ENCODE peak calls at places on chromosomes 7 and 10, in eight cellular contexts. A is brain microvascular endothelial cell, P is sigmoid colon, X is IMR-90, L is HCT116, N is hepatocyte, C is neuronal stem cell, Z is AG04450. U is an unnamed sample.

GRCh38 chr10:100101526-100102076 is 19.9 kb upstream of the CPN1 start:
- DNase-seq in A (no peak), P (no peak), X (peak), L (no peak), N (peak), C (no peak), Z (no peak), U (no peak)

GRCh38 chr7:87712571-87712970 is 84.4 kb downstream of the RUNDC3B start:
- DNase-seq in A (no peak), P (no peak), X (peak), L (no peak), N (no peak), C (no peak), Z (no peak), U (no peak)

GRCh38 chr7:40579401-40579800 is 444.6 kb downstream of the SUGCT start:
- DNase-seq in A (peak), P (no peak), X (peak), L (no peak), N (no peak), C (no peak), Z (no peak), U (no peak)

GRCh38 chr10:22754298-22754697 is 39.9 kb upstream of the PIP4K2A start:
- DNase-seq in A (no peak), P (no peak), X (no peak), L (no peak), N (no peak), C (no peak), Z (no peak), U (no peak)

GRCh38 chr10:86596266-86596665 is 58.1 kb upstream of the OPN4 start:
- DNase-seq in A (no peak), P (no peak), X (no peak), L (no peak), N (no peak), C (no peak), Z (no peak), U (peak)

GRCh38 chr10:33335550-33335799 is 1.0 kb upstream of the NRP1 start:
- DNase-seq in A (no peak), P (no peak), X (no peak), L (no peak), N (no peak), C (no peak), Z (no peak), U (no peak)

GRCh38 chr10:94046152-94046551 is 52.4 kb downstream of the PLCE1 start:
- DNase-seq in A (no peak), P (no peak), X (no peak), L (no peak), N (no peak), C (no peak), Z (no peak), U (no peak)

GRCh38 chr7:36535866-36536664 is 146.4 kb downstream of the ANLN start:
- DNase-seq in A (no peak), P (no peak), X (no peak), L (no peak), N (no peak), C (no peak), Z (no peak), U (no peak)

GRCh38 chr10:127576011-127576410 is 26.9 kb downstream of the NPS start:
- DNase-seq in A (no peak), P (no peak), X (no peak), L (no peak), N (no peak), C (no peak), Z (no peak), U (no peak)

GRCh38 chr7:142355328-142355727 is 97.5 kb upstream of the PRSS58 start:
- DNase-seq in A (peak), P (no peak), X (peak), L (no peak), N (no peak), C (no peak), Z (peak), U (no peak)

GRCh38 chr7:129947001-129947400 is 5.8 kb downstream of the UBE2H start:
- DNase-seq in A (no peak), P (no peak), X (no peak), L (no peak), N (no peak), C (no peak), Z (no peak), U (no peak)
- H3K27ac ChIP-seq in A (peak), P (peak), X (no peak), L (no peak), N (peak), C (no peak), Z (no peak), U (no peak)

DNA sequence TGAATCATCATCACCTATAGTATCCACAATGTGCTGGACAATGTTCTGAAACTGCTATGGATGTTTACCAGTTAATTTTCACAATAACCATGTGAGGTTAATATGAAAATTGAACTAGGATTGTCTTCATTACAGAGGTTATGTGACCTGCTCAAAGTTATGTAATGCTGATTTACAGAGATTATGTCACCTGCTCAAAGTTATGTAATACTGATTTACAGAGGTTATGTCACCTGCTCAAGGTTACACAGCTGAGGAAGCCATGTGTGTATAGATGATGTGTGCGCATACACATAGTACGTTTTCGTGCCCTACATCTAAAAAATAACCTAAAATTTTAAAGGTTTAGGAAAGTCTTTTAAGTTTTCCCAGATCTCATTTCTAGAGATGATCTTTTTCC is 298.0 kb downstream of the CDK14 start:
- DNase-seq in A (no peak), P (no peak), X (no peak), L (no peak), N (no peak), C (no peak), Z (no peak), U (no peak)
- H3K4me3 ChIP-seq in A (no peak), P (no peak), X (no peak), L (no peak), N (no peak), C (no peak), Z (no peak), U (no peak)

DNA sequence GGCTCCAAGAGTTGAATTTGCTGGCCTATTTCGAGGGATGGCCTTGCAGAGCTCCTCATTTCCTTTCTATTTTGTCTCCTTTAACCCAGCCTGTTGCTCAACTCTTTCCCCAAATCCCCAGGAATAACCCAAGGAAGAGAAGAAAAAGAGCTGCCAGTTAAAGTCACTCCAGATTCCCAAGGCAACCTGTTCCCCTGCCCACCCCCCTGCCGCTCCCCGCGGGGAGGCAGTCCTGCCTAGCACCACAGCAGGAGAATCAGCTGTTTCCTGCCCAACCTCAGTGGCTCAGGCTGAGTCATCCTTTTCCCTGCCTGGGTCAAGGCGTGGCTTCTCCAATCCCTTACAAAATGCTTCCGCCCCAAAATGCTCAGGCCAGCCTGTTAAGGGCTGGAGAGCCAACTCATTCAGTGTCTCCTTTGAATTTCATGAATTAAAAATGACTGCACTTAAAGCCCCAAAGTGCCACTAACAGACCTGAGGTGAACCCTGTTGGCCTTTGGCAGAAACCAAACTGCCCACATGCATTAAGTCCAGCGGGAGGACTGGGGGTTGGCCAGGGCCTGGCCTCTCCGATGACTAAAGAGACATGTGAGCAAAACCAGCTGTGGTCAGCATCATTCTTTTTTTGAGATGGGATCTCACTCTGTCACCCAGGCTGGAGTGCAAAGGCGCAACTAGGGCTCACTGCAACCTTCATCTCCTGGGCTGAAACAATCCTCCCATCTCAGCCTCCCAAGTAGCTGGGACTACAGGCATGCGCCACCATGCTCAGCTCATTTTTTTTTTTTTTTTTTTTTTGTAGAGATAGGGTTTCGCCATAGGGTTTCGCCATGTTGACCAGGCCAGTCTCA is 83.2 kb upstream of the KIF5B start:
- DNase-seq in A (peak), P (peak), X (peak), L (peak), N (peak), C (peak), Z (peak), U (peak)
- H3K27ac ChIP-seq in A (peak), P (peak), X (peak), L (peak), N (peak), C (peak), Z (peak), U (no peak)

DNA sequence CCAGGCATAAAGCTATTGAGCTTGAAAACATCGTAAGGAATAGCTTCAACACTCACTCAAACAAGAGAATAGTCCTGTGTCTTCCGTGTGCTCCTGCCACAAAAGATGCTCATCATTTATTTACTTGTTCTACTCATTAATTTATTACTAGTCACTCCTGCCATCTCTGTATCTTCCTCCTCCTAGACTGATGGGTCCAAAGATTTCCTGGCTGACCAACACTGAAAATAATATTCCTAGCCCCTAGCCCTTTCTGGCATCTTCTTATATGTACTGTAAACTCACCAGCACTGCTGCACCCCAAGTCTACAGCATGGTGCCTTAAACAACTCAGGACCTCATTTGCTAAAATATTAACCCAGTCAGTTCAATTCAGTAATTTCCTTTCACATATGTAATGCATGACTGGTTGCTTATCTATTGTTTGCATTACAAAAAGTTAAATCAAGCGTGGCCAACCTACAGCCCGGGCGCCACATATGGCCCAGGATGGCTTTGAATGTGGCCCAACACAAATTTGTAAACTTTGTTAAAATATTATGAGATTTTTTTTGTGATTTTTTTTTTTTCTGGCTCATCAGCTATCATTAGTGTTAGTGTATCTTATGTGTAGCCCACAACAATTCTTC is 86.7 kb upstream of the GSDME start:
- DNase-seq in A (no peak), P (no peak), X (no peak), L (no peak), N (no peak), C (peak), Z (no peak), U (no peak)
- H3K4me3 ChIP-seq in A (no peak), P (no peak), X (no peak), L (no peak), N (no peak), C (no peak), Z (no peak), U (no peak)

GRCh38 chr10:21087476-21087875 is 190.4 kb upstream of the NEBL start:
- DNase-seq in A (no peak), P (no peak), X (no peak), L (no peak), N (no peak), C (no peak), Z (no peak), U (no peak)
- H3K27ac ChIP-seq in A (no peak), P (no peak), X (no peak), L (no peak), N (no peak), C (no peak), Z (no peak), U (no peak)

DNA sequence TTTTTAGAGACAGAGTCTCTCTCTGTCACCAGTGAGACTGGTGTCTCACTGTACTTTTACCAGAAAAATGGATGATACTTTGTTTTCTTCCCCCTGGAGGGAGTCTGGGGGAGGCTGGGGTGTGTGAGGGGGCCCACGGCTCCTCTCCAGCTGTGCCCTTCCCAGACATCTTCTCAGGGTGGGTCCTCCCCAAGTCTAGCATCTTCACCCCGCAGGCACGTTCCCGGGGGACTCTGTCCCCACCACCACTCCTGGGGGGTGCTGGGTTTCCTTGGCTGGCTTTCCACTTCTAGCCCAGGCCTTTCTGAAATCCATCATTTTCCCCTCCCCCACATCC is 61.8 kb upstream of the MKRN1 start:
- DNase-seq in A (no peak), P (no peak), X (no peak), L (no peak), N (no peak), C (no peak), Z (no peak), U (no peak)
- H3K4me3 ChIP-seq in A (no peak), P (no peak), X (no peak), L (no peak), N (no peak), C (no peak), Z (no peak), U (no peak)

DNA sequence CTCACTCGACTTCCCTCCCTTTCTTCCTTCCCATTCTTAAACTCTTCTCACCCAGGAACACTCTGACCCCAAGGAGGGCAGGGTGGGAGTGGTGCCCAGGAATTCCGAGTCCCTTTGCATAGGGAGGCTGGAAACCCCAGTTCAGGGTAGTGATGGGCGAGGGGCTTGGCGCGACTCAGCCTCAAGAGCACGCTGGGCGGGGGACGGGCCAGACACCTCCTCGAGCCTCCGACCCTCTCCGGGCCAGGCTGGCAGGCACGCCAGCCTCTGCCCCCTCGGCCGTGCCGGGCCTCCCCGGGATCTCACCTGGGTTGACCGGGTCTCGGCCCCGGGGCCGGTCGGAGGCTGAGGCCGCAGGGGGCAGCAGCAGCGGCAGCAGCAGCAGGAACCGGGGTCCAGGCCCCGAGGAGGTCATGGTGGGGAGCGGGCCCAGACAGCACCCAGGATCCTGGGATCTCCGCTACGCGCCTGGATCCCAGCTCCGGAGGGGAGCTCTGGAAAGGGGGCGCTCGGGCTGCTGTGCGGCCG is 457 bp downstream of the PLOD3 start:
- DNase-seq in A (no peak), P (no peak), X (no peak), L (no peak), N (no peak), C (peak), Z (no peak), U (no peak)
- H3K27ac ChIP-seq in A (peak), P (peak), X (peak), L (peak), N (peak), C (peak), Z (peak), U (no peak)

DNA sequence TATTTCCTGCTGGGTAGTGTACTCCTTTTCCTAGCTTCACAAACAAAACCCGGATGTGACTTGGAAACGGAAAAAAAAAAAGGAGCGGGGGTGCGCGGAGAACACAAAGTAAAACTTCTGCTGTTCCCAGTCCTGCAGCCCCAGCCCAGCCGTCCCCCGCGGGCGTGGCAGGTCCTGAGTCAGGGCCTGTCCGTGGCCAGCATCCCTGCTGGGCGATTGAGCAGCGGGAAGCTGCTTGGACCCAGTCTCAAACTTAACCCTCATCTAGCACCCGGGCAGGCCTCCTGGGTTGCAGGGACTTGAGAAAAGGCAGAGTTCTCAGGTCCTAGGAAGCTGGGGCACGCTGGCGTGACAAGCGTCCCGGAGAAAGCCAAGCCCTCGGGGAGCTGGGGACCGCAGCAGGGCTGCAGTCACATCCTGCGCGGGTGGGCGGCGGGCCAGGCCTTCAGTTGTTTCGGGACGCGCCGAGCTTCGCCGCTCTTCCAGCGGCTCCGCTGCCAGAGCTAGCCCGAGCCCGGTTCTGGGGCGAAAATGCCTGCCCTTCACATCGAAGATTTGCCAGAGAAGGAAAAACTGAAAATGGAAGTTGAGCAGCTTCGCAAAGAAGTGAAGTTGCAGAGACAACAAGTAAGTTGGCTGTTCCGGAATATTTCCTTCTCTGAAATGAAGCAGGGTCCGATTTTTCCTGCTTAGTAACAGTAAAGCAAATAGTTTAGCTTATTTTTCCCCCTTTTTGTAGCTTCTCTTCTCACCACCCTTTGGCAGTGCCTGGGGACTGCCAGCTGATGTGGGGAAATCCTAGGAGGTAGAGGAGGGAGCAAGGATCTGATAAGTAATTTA is at the start of gene GNG11:
- DNase-seq in A (peak), P (peak), X (peak), L (no peak), N (peak), C (peak), Z (no peak), U (peak)
- H3K4me3 ChIP-seq in A (peak), P (peak), X (peak), L (no peak), N (peak), C (peak), Z (peak), U (peak)

DNA sequence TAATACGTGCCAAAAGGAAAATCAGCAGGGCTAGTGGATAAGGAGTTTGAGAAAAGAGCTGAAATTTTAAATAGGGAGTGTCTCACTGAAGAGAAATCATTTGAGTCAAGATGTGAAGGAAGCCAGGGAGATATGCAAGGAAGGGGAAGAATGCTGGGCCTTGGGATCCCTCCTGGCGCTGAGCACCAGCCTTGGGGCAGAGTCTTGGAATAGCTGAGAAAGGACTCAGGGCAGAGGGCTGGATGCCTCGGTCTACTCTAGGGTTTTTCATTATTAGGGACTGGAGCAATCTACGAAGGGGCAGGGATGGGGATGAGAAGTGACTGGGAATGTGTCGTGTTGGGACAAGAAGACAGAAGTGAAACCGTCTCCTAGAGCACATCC is 484 bp downstream of the ZWINT start:
- DNase-seq in A (no peak), P (no peak), X (no peak), L (no peak), N (no peak), C (no peak), Z (no peak), U (no peak)
- H3K27ac ChIP-seq in A (no peak), P (no peak), X (peak), L (peak), N (no peak), C (no peak), Z (peak), U (no peak)

GRCh38 chr10:73647875-73648228 is 6.6 kb upstream of the MYOZ1 start:
- DNase-seq in A (no peak), P (no peak), X (no peak), L (no peak), N (no peak), C (no peak), Z (no peak), U (no peak)
- H3K4me3 ChIP-seq in A (peak), P (peak), X (peak), L (no peak), N (peak), C (peak), Z (peak), U (peak)

U was measured in aorta.